ENCODE peak calls at places on chromosomes 7 and 10, in five cellular contexts. S is heart right ventricle, Z is Peyer's patch, F is transverse colon, Q is neuronal stem cell. R is an unnamed sample.
A peak's percentile ranks its signal among the peaks of the same experiment; 100 is the strongest.

GRCh38 chr7:7422641-7423040 is 113.0 kb downstream of the COL28A1 start:
- DNase-seq in S (no peak), Z (no peak), F (no peak), Q (no peak), R (no peak)

GRCh38 chr7:156612930-156613329 is 27.6 kb upstream of the RNF32 start:
- DNase-seq in S (no peak), Z (no peak), F (no peak), Q (no peak), R (no peak)

GRCh38 chr10:62075912-62076311 is 174.4 kb downstream of the ARID5B start:
- DNase-seq in S (no peak), Z (no peak), F (no peak), Q (no peak), R (no peak)

GRCh38 chr7:55230014-55230413 is 135.1 kb upstream of the LANCL2 start:
- DNase-seq in S (no peak), Z (no peak), F (no peak), Q (no peak), R (no peak)

GRCh38 chr10:88117227-88117626 is 253.8 kb downstream of the PTEN start:
- DNase-seq in S (no peak), Z (no peak), F (no peak), Q (no peak), R (no peak)

GRCh38 chr10:42836771-42837468 is 54.3 kb downstream of the BMS1 start:
- DNase-seq in S (no peak), Z (no peak), F (peak; percentile 11), Q (no peak), R (peak; percentile 14)

GRCh38 chr7:27148031-27148775 is 629 bp upstream of the HOXA6 start:
- DNase-seq in S (no peak), Z (no peak), F (peak; percentile 77), Q (no peak), R (no peak)

GRCh38 chr7:98559958-98560357 is 57.1 kb upstream of the NPTX2 start:
- DNase-seq in S (no peak), Z (no peak), F (no peak), Q (no peak), R (no peak)

GRCh38 chr10:137031-137430 is 1.8 kb downstream of the ZMYND11 start:
- DNase-seq in S (no peak), Z (peak; percentile 31), F (no peak), Q (no peak), R (peak; percentile 22)

GRCh38 chr7:148337995-148338747 is 252.4 kb upstream of the C7orf33 start:
- DNase-seq in S (no peak), Z (no peak), F (no peak), Q (no peak), R (no peak)

GRCh38 chr7:12389089-12389700 is 14.5 kb downstream of the VWDE start:
- DNase-seq in S (no peak), Z (no peak), F (peak; percentile 26), Q (peak; percentile 65), R (peak; percentile 57)

GRCh38 chr7:24917510-24918239 is 62.3 kb downstream of the OSBPL3 start:
- DNase-seq in S (no peak), Z (no peak), F (no peak), Q (no peak), R (no peak)

GRCh38 chr10:88974446-88975376 is 15.9 kb upstream of the FAS start:
- DNase-seq in S (no peak), Z (no peak), F (no peak), Q (no peak), R (no peak)

GRCh38 chr7:1741751-1742554 is 71.9 kb downstream of the ELFN1 start:
- DNase-seq in S (peak; percentile 54), Z (no peak), F (peak; percentile 20), Q (no peak), R (peak; percentile 90)

GRCh38 chr7:152633504-152633903 is 42.4 kb downstream of the XRCC2 start:
- DNase-seq in S (no peak), Z (no peak), F (no peak), Q (no peak), R (no peak)

GRCh38 chr7:153657182-153657800 is 394.9 kb upstream of the DPP6 start:
- DNase-seq in S (no peak), Z (no peak), F (no peak), Q (no peak), R (no peak)

GRCh38 chr10:114353383-114353782 is 50.9 kb downstream of the AFAP1L2 start:
- DNase-seq in S (no peak), Z (no peak), F (no peak), Q (no peak), R (no peak)

GRCh38 chr7:16619979-16620408 is 25.6 kb downstream of the ANKMY2 start:
- DNase-seq in S (no peak), Z (no peak), F (no peak), Q (no peak), R (no peak)

GRCh38 chr10:132660385-132660784 is 122.8 kb downstream of the INPP5A start:
- DNase-seq in S (no peak), Z (no peak), F (no peak), Q (no peak), R (no peak)

GRCh38 chr10:32155075-32155516 is 98.9 kb upstream of the KIF5B start:
- DNase-seq in S (no peak), Z (no peak), F (no peak), Q (no peak), R (no peak)

GRCh38 chr7:88311675-88312036 is 5.0 kb upstream of the STEAP4 start:
- DNase-seq in S (no peak), Z (no peak), F (no peak), Q (no peak), R (no peak)

GRCh38 chr7:121954803-121955202 is 81.8 kb downstream of the PTPRZ1 start:
- DNase-seq in S (no peak), Z (no peak), F (no peak), Q (no peak), R (no peak)

GRCh38 chr7:127251048-127251451 is 1.7 kb downstream of the GRM8 start:
- DNase-seq in S (no peak), Z (no peak), F (no peak), Q (no peak), R (no peak)

GRCh38 chr10:44316187-44316921 is 68.5 kb downstream of the CXCL12 start:
- DNase-seq in S (no peak), Z (no peak), F (no peak), Q (no peak), R (no peak)

GRCh38 chr10:61899045-61899444 is 2.5 kb upstream of the ARID5B start:
- DNase-seq in S (no peak), Z (no peak), F (no peak), Q (no peak), R (no peak)

GRCh38 chr7:157508477-157508881 is 171.7 kb downstream of the DNAJB6 start:
- DNase-seq in S (no peak), Z (peak; percentile 2), F (no peak), Q (no peak), R (no peak)

GRCh38 chr7:74656421-74656910 is 1.1 kb upstream of the GTF2I start:
- DNase-seq in S (peak; percentile 63), Z (peak; percentile 63), F (peak; percentile 66), Q (no peak), R (peak; percentile 78)

GRCh38 chr7:4790516-4790991 is 15.1 kb downstream of the AP5Z1 start:
- DNase-seq in S (no peak), Z (no peak), F (no peak), Q (no peak), R (no peak)

GRCh38 chr7:132352774-132353173 is 223.5 kb downstream of the PLXNA4 start:
- DNase-seq in S (no peak), Z (no peak), F (no peak), Q (no peak), R (no peak)

GRCh38 chr7:33775790-33776189 is 129.5 kb upstream of the BMPER start:
- DNase-seq in S (no peak), Z (no peak), F (no peak), Q (no peak), R (no peak)

DNA sequence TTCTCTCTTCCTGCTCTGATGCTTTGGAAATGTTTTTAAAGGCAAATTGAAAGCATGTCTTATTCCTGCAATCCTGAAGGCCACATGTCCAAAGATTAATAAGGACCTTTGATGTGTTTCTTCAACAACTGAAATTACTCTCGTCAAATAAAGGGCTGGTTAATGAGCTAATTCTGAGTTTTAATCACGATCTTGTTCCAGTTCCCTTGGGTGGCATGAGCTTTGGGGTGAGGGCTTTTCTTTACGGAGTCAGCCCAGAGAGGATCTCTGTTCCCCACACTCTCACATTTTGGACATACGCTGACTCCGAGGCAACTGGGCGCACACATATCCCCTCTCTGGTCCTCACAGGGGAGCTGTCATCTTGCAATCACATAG is 397 bp upstream of the GDF10 start:
- DNase-seq in S (no peak), Z (no peak), F (no peak), Q (no peak), R (no peak)
- H3K27me3 ChIP-seq in S (peaks cover 41% of the 10 kb centered on the region), Z (peaks cover 13% of the 10 kb centered on the region), F (peaks cover 56% of the 10 kb centered on the region), Q (no peaks in the 10 kb centered on the region), R (no peaks in the 10 kb centered on the region)

DNA sequence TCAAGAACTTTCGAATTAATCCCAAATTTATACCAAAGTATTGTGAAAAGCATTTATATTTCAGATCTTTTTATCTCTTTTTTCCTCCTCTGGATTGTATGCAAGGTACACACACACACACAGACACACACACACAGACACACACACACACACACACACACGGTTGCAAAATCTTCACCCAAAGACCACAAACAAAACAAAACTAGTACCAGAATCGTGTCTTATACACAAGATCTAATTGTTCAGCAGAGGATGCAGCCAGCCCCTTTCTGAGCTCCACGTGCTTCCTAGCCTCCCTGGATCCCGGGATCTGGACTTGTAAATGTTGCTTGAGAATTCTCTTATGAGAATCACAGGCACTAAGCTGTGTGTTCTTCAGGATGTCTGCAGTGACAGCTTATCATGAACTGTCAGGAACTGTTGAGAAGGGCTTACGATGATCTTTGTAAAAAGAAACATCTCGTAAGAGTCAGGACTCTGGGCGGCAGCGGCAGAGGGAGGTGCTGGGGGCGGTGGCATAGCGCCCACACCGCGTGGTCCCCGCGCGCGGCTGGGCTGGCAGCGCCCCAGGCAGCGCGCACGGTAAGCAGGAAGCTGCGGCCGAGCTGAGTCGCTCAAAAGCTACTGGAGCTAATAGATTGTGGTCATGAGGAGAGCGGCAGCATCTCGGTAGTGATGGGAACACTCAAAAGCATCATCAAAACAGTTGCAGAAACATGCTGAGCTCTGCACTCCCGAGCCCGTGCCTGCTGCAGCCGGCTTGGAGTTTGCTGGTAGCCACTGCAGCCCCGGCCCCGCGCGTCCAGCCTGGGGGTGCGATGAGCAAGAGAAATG is 277.6 kb downstream of the GATA3 start:
- DNase-seq in S (peak; percentile 46), Z (peak; percentile 67), F (peak; percentile 56), Q (peak; percentile 18), R (no peak)
- H3K27me3 ChIP-seq in S (peaks cover 39% of the 10 kb centered on the region), Z (no peaks in the 10 kb centered on the region), F (peaks cover 37% of the 10 kb centered on the region), Q (peaks cover 6% of the 10 kb centered on the region), R (peaks cover 8% of the 10 kb centered on the region)

GRCh38 chr7:23467731-23468720 is 2.3 kb downstream of the IGF2BP3 start:
- DNase-seq in S (no peak), Z (no peak), F (peak; percentile 8), Q (peak; percentile 58), R (peak; percentile 74)
- H3K27me3 ChIP-seq in S (peaks cover 100% of the 10 kb centered on the region), Z (peaks cover 49% of the 10 kb centered on the region), F (peaks cover 100% of the 10 kb centered on the region), Q (no peaks in the 10 kb centered on the region), R (no peaks in the 10 kb centered on the region)

DNA sequence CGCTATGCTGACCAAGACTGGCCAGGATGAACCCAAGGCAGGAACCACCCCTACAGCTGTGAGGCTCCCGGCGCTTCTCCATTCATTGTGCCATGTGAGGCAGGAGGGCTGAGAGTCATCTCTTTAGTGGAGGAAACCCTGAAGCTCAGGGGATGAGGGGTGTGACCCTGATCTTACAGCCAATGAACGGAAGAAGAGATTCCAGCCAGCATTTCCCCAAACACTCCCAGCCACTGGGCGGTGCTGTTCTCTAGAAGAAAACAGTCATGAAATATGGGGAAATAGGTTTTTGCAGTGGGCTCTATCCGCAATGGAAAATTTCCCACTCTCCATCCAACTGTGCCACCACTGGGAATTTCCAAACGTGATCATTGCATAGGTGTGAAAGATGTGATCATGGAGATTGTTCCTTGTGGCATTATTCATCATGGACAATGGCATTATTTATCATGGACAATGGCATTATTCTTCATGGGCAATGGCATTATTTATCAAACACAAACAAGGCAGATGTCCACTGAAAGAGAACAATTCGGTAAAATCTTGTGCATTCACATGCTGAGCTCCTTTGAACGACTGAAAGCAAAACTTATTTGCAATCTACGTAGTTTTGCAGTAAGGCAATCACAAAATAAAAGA is 14.0 kb upstream of the SLC18A2 start:
- DNase-seq in S (no peak), Z (no peak), F (peak; percentile 25), Q (no peak), R (peak; percentile 47)
- H3K27me3 ChIP-seq in S (peaks cover 74% of the 10 kb centered on the region), Z (no peaks in the 10 kb centered on the region), F (peaks cover 34% of the 10 kb centered on the region), Q (no peaks in the 10 kb centered on the region), R (peaks cover 67% of the 10 kb centered on the region)